ENCODE peak calls at places on chromosomes 3 and 15, in five cellular contexts. T is NCI-H69, U is GM03348, Z is lower lobe of right lung, A is ACHN. V is an unnamed sample.

GRCh38 chr3:136380530-136380929 is 130.4 kb downstream of the PCCB start:
- DNase-seq in T (no peak), U (no peak), Z (no peak), A (no peak), V (no peak)

GRCh38 chr3:98699132-98699531 is 64.0 kb upstream of the ST3GAL6 start:
- DNase-seq in T (no peak), U (no peak), Z (no peak), A (no peak), V (no peak)

GRCh38 chr3:194034556-194035336 is 101.2 kb upstream of the HES1 start:
- DNase-seq in T (no peak), U (no peak), Z (no peak), A (no peak), V (no peak)

GRCh38 chr15:64152507-64153387 is 1.2 kb downstream of the SNX22 start:
- DNase-seq in T (peak; percentile 72), U (peak; percentile 19), Z (peak; percentile 55), A (no peak), V (no peak)

GRCh38 chr3:133859381-133860245 is 36.1 kb downstream of the RAB6B start:
- DNase-seq in T (peak; percentile 3), U (no peak), Z (no peak), A (no peak), V (no peak)

GRCh38 chr15:68743256-68743655 is 77.4 kb downstream of the ANP32A start:
- DNase-seq in T (no peak), U (no peak), Z (no peak), A (no peak), V (no peak)

GRCh38 chr3:4596596-4596995 is 103.4 kb downstream of the ITPR1 start:
- DNase-seq in T (peak; percentile 2), U (no peak), Z (no peak), A (no peak), V (no peak)

GRCh38 chr15:97652700-97653167 is 307.8 kb upstream of the ARRDC4 start:
- DNase-seq in T (peak; percentile 62), U (no peak), Z (no peak), A (no peak), V (no peak)

GRCh38 chr15:70241031-70241430 is 143.3 kb upstream of the TLE3 start:
- DNase-seq in T (no peak), U (no peak), Z (no peak), A (no peak), V (no peak)

GRCh38 chr15:60706145-60706544 is 227.2 kb upstream of the ICE2 start:
- DNase-seq in T (no peak), U (no peak), Z (no peak), A (no peak), V (no peak)

GRCh38 chr3:56975562-56975961 is 84.9 kb upstream of the SPATA12 start:
- DNase-seq in T (no peak), U (no peak), Z (no peak), A (no peak), V (no peak)

GRCh38 chr3:56932858-56933257 is 127.6 kb upstream of the SPATA12 start:
- DNase-seq in T (no peak), U (no peak), Z (no peak), A (no peak), V (no peak)

GRCh38 chr3:123789760-123790159 is 94.4 kb downstream of the MYLK start:
- DNase-seq in T (no peak), U (peak; percentile 61), Z (no peak), A (no peak), V (peak; percentile 63)

GRCh38 chr3:15660055-15660940 is 58.8 kb downstream of the BTD start:
- DNase-seq in T (no peak), U (no peak), Z (no peak), A (no peak), V (no peak)

GRCh38 chr3:97872209-97873042 is 50.6 kb downstream of the CRYBG3 start:
- DNase-seq in T (no peak), U (peak; percentile 68), Z (no peak), A (peak; percentile 46), V (peak; percentile 36)

GRCh38 chr3:94862703-94863102 is 799.8 kb downstream of the NSUN3 start:
- DNase-seq in T (peak; percentile 62), U (peak; percentile 7), Z (no peak), A (peak; percentile 48), V (no peak)

GRCh38 chr3:167882057-167882667 is 146.6 kb downstream of the SERPINI1 start:
- DNase-seq in T (peak; percentile 81), U (peak; percentile 47), Z (no peak), A (peak; percentile 51), V (no peak)

GRCh38 chr3:160038862-160039562 is 50.4 kb downstream of the IL12A start:
- DNase-seq in T (peak; percentile 63), U (peak; percentile 50), Z (peak; percentile 67), A (no peak), V (no peak)

GRCh38 chr15:56918907-56919707 is 663 bp downstream of the TCF12 start:
- DNase-seq in T (peak; percentile 82), U (peak; percentile 78), Z (peak; percentile 73), A (peak; percentile 63), V (peak; percentile 55)

GRCh38 chr3:53850895-53851294 is 4.5 kb downstream of the IL17RB start:
- DNase-seq in T (no peak), U (no peak), Z (no peak), A (no peak), V (no peak)

GRCh38 chr3:115922681-115923347 is 299.5 kb downstream of the GAP43 start:
- DNase-seq in T (peak; percentile 33), U (peak; percentile 53), Z (no peak), A (peak; percentile 11), V (no peak)

GRCh38 chr3:97885931-97886824 is 64.4 kb downstream of the CRYBG3 start:
- DNase-seq in T (no peak), U (peak; percentile 7), Z (no peak), A (no peak), V (no peak)

GRCh38 chr3:170731281-170731680 is 138.7 kb downstream of the RPL22L1 start:
- DNase-seq in T (no peak), U (no peak), Z (no peak), A (no peak), V (no peak)

GRCh38 chr3:16243706-16244490 is 20.8 kb downstream of the DPH3 start:
- DNase-seq in T (no peak), U (peak; percentile 16), Z (no peak), A (peak; percentile 5), V (peak; percentile 29)

V was measured in hepatic stellate cell.